ENCODE peak calls at places on chromosomes 6 and 20, in ten cellular contexts. E is right lobe of liver, U is uterus, Q is omental fat pad, M is esophagus muscularis mucosa, R is thoracic aorta, K is heart left ventricle, N is stomach, W is osteocyte, F is MCF 10A. Z is an unnamed sample.

GRCh38 chr6:137095651-137096238 is 51.0 kb upstream of the IL20RA start:
- DNase-seq in E (no peak), U (no peak), Q (no peak), M (no peak), R (no peak), K (no peak), N (no peak), W (no peak), F (no peak), Z (no peak)

GRCh38 chr6:130178692-130179091 is 44.1 kb downstream of the SAMD3 start:
- DNase-seq in E (no peak), U (no peak), Q (no peak), M (no peak), R (no peak), K (no peak), N (no peak), W (no peak), F (peak), Z (no peak)

GRCh38 chr6:52503344-52503747 is 73.5 kb downstream of the TRAM2 start:
- DNase-seq in E (no peak), U (no peak), Q (no peak), M (no peak), R (no peak), K (no peak), N (no peak), W (no peak), F (no peak), Z (no peak)

GRCh38 chr6:66964216-66964615 is 1257.2 kb upstream of the EYS start:
- DNase-seq in E (no peak), U (no peak), Q (no peak), M (no peak), R (no peak), K (no peak), N (no peak), W (no peak), F (no peak), Z (no peak)

GRCh38 chr6:32210191-32210601 is 13.7 kb downstream of the NOTCH4 start:
- DNase-seq in E (no peak), U (no peak), Q (no peak), M (no peak), R (no peak), K (no peak), N (no peak), W (no peak), F (no peak), Z (no peak)

GRCh38 chr6:20952605-20953004 is 418.3 kb downstream of the CDKAL1 start:
- DNase-seq in E (no peak), U (no peak), Q (no peak), M (no peak), R (no peak), K (no peak), N (no peak), W (no peak), F (peak), Z (no peak)

GRCh38 chr6:139334791-139335446 is 39.5 kb downstream of the CITED2 start:
- DNase-seq in E (no peak), U (no peak), Q (no peak), M (no peak), R (no peak), K (no peak), N (no peak), W (no peak), F (peak), Z (no peak)

GRCh38 chr6:76351275-76351674 is 278.8 kb upstream of the IMPG1 start:
- DNase-seq in E (no peak), U (no peak), Q (no peak), M (no peak), R (no peak), K (no peak), N (no peak), W (no peak), F (peak), Z (no peak)

GRCh38 chr6:93494057-93494456 is 74.7 kb upstream of the EPHA7 start:
- DNase-seq in E (no peak), U (no peak), Q (no peak), M (no peak), R (no peak), K (no peak), N (no peak), W (no peak), F (no peak), Z (no peak)

GRCh38 chr20:62426678-62427077 is 661 bp downstream of the RBBP8NL start:
- DNase-seq in E (no peak), U (no peak), Q (no peak), M (no peak), R (no peak), K (no peak), N (peak), W (no peak), F (no peak), Z (no peak)

GRCh38 chr6:4870821-4871494 is 94.8 kb downstream of the CDYL start:
- DNase-seq in E (no peak), U (no peak), Q (no peak), M (no peak), R (no peak), K (no peak), N (no peak), W (no peak), F (peak), Z (no peak)

GRCh38 chr6:36226648-36227047 is 30.1 kb downstream of the BRPF3 start:
- DNase-seq in E (no peak), U (no peak), Q (no peak), M (no peak), R (no peak), K (no peak), N (no peak), W (no peak), F (no peak), Z (no peak)

GRCh38 chr20:37989601-37990001 is 43.7 kb downstream of the TTI1 start:
- DNase-seq in E (no peak), U (peak), Q (no peak), M (no peak), R (no peak), K (no peak), N (peak), W (no peak), F (no peak), Z (no peak)

GRCh38 chr20:19811231-19811630 is 53.2 kb downstream of the RIN2 start:
- DNase-seq in E (no peak), U (no peak), Q (no peak), M (no peak), R (no peak), K (no peak), N (no peak), W (no peak), F (no peak), Z (no peak)

GRCh38 chr6:151765444-151765886 is 42.0 kb upstream of the ESR1 start:
- DNase-seq in E (no peak), U (peak), Q (no peak), M (no peak), R (peak), K (peak), N (no peak), W (no peak), F (peak), Z (no peak)

GRCh38 chr20:41482647-41483552 is 116.3 kb upstream of the EMILIN3 start:
- DNase-seq in E (no peak), U (no peak), Q (no peak), M (no peak), R (no peak), K (no peak), N (no peak), W (no peak), F (peak), Z (no peak)

DNA sequence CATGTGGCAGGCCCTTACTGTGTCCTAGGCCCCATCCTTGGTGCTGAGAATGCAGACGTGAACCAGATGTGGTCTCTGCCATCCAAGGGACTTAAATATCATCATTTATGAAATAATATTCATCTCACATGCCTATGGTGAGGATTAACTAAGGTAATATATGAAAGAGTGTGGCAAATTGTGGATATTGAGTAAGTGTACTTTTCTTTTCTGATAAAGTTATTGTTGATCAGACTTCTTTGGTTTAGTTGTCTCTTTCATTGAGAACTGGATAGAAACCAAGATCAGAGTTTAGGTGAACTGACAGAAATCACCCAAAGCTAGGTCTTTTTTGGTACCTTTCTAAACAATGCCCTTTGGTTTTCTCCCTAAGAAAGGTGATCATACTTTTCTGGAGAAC is 5.0 kb downstream of the CHMP4B start:
- DNase-seq in E (no peak), U (no peak), Q (no peak), M (no peak), R (no peak), K (no peak), N (no peak), W (no peak), F (no peak), Z (no peak)
- TF ChIP-seq CTCF in E (no peak), U (no peak), Q (no peak), M (no peak), R (no peak), K (no peak), N (no peak), W (no peak), F (no peak), Z (no peak)

GRCh38 chr20:22385602-22386299 is 198.6 kb downstream of the FOXA2 start:
- DNase-seq in E (no peak), U (no peak), Q (no peak), M (no peak), R (no peak), K (no peak), N (peak), W (no peak), F (peak), Z (no peak)
- TF ChIP-seq CTCF in E (peak), U (no peak), Q (no peak), M (no peak), R (no peak), K (no peak), N (no peak), W (no peak), F (peak), Z (no peak)

GRCh38 chr20:43925786-43926185 is 11.1 kb downstream of the TOX2 start:
- DNase-seq in E (no peak), U (no peak), Q (no peak), M (no peak), R (no peak), K (no peak), N (no peak), W (no peak), F (peak), Z (no peak)
- TF ChIP-seq CTCF in E (no peak), U (no peak), Q (no peak), M (no peak), R (no peak), K (no peak), N (no peak), W (no peak), F (no peak), Z (no peak)

GRCh38 chr6:158042245-158042798 is 60.7 kb downstream of the SYNJ2 start:
- DNase-seq in E (no peak), U (peak), Q (no peak), M (no peak), R (no peak), K (no peak), N (peak), W (peak), F (peak), Z (no peak)
- TF ChIP-seq CTCF in E (no peak), U (no peak), Q (no peak), M (no peak), R (no peak), K (no peak), N (no peak), W (no peak), F (no peak), Z (no peak)

GRCh38 chr6:147787407-147787806 is 278.9 kb downstream of the SAMD5 start:
- DNase-seq in E (no peak), U (no peak), Q (no peak), M (no peak), R (no peak), K (no peak), N (no peak), W (no peak), F (peak), Z (no peak)
- TF ChIP-seq CTCF in E (peak), U (no peak), Q (no peak), M (no peak), R (no peak), K (no peak), N (no peak), W (peak), F (no peak), Z (no peak)

GRCh38 chr6:155706806-155707205 is 251.2 kb upstream of the NOX3 start:
- DNase-seq in E (no peak), U (no peak), Q (no peak), M (no peak), R (no peak), K (no peak), N (no peak), W (no peak), F (no peak), Z (no peak)

GRCh38 chr6:155706341-155706740 is 250.7 kb upstream of the NOX3 start:
- DNase-seq in E (no peak), U (no peak), Q (no peak), M (no peak), R (no peak), K (no peak), N (no peak), W (no peak), F (no peak), Z (no peak)

GRCh38 chr6:155708100-155708499 is 252.5 kb upstream of the NOX3 start:
- DNase-seq in E (no peak), U (no peak), Q (no peak), M (no peak), R (no peak), K (no peak), N (no peak), W (no peak), F (no peak), Z (no peak)

GRCh38 chr6:155709262-155709661 is 253.6 kb upstream of the NOX3 start:
- DNase-seq in E (no peak), U (no peak), Q (no peak), M (no peak), R (no peak), K (no peak), N (no peak), W (no peak), F (no peak), Z (no peak)

DNA sequence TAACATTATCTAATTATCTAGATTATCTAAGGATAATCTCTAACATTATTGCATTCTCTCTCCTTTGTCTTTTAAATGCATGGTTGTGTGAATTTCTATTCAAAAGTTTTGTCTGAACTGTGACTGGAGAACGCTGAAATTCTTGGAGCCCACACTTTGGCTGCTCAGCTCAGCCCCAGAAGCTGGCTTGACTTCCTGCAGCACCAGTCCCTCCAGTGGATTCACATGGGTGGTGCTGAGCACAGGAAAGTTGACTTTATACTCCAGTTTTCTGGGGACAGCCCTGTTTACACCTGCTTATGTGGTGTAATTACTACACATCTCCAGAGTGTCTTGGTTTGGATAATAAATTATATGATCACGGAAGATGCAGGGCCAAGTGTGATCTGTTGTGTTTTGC is 255.1 kb upstream of the NOX3 start:
- DNase-seq in E (no peak), U (no peak), Q (no peak), M (no peak), R (no peak), K (no peak), N (no peak), W (no peak), F (no peak), Z (no peak)
- TF ChIP-seq CTCF in E (no peak), U (no peak), Q (no peak), M (no peak), R (no peak), K (no peak), N (no peak), W (no peak), F (no peak), Z (no peak)